ENCODE peak calls at places on chromosomes 4 and X, in four cellular contexts. C is K562, K is GM12878, M is HepG2. Z is an unnamed sample.

GRCh38 chr4:55087016-55087929 is 38.1 kb downstream of the KDR start:
- DNase-seq in C (no peak), K (no peak), M (no peak), Z (no peak)

GRCh38 chr4:184911310-184911709 is 85.5 kb upstream of the ACSL1 start:
- DNase-seq in C (no peak), K (no peak), M (no peak), Z (peak; percentile 11)

GRCh38 chr4:188198980-188199792 is 59.9 kb downstream of the TRIML1 start:
- DNase-seq in C (no peak), K (no peak), M (no peak), Z (no peak)

GRCh38 chrX:66863721-66864120 is 224.8 kb upstream of the EDA2R start:
- DNase-seq in C (no peak), K (no peak), M (no peak), Z (no peak)

GRCh38 chrX:100381613-100382012 is 28.5 kb downstream of the PCDH19 start:
- DNase-seq in C (no peak), K (no peak), M (no peak), Z (no peak)

GRCh38 chr4:20318011-20318898 is 66.5 kb downstream of the SLIT2 start:
- DNase-seq in C (no peak), K (no peak), M (no peak), Z (no peak)

GRCh38 chr4:100511906-100512305 is 5.9 kb downstream of the EMCN start:
- DNase-seq in C (no peak), K (no peak), M (no peak), Z (peak; percentile 41)

GRCh38 chr4:3530663-3531254 is 1.5 kb downstream of the LRPAP1 start:
- DNase-seq in C (no peak), K (no peak), M (no peak), Z (no peak)

GRCh38 chr4:23782778-23783455 is 106.9 kb downstream of the PPARGC1A start:
- DNase-seq in C (no peak), K (no peak), M (no peak), Z (no peak)

GRCh38 chr4:35461931-35462659 is 782.2 kb downstream of the ARAP2 start:
- DNase-seq in C (no peak), K (no peak), M (no peak), Z (no peak)

GRCh38 chr4:79623125-79623905 is 215.3 kb upstream of the GK2 start:
- DNase-seq in C (no peak), K (no peak), M (no peak), Z (no peak)

GRCh38 chrX:150841466-150842197 is 56.8 kb downstream of the CD99L2 start:
- DNase-seq in C (no peak), K (no peak), M (no peak), Z (no peak)

GRCh38 chr4:155249036-155249566 is 40.7 kb downstream of the NPY2R start:
- DNase-seq in C (no peak), K (no peak), M (no peak), Z (no peak)

GRCh38 chr4:83334425-83335241 is at the start of gene HPSE:
- DNase-seq in C (peak; percentile 48), K (no peak), M (peak; percentile 3), Z (peak; percentile 56)

GRCh38 chr4:54155936-54156335 is 56.0 kb downstream of the GSX2 start:
- DNase-seq in C (no peak), K (no peak), M (no peak), Z (no peak)

GRCh38 chr4:35447474-35447873 is 796.8 kb downstream of the ARAP2 start:
- DNase-seq in C (no peak), K (no peak), M (no peak), Z (no peak)

GRCh38 chr4:22483551-22483981 is 32.3 kb downstream of the ADGRA3 start:
- DNase-seq in C (no peak), K (peak; percentile 38), M (no peak), Z (no peak)

GRCh38 chr4:139595989-139596679 is 40.1 kb upstream of the SETD7 start:
- DNase-seq in C (no peak), K (no peak), M (no peak), Z (no peak)

GRCh38 chr4:10077101-10077491 is 39.5 kb downstream of the WDR1 start:
- DNase-seq in C (no peak), K (no peak), M (no peak), Z (no peak)

GRCh38 chr4:173536808-173537429 is 6.9 kb upstream of the HAND2 start:
- DNase-seq in C (peak; percentile 22), K (no peak), M (peak; percentile 7), Z (no peak)

GRCh38 chrX:7996414-7996813 is 69.2 kb upstream of the PNPLA4 start:
- DNase-seq in C (peak; percentile 43), K (no peak), M (peak; percentile 28), Z (peak; percentile 18)

GRCh38 chrX:49309401-49309981 is 6.0 kb downstream of the GAGE10 start:
- DNase-seq in C (no peak), K (no peak), M (no peak), Z (peak; percentile 10)

GRCh38 chr4:98657531-98658286 is 702 bp downstream of the TSPAN5 start:
- DNase-seq in C (peak; percentile 8), K (no peak), M (no peak), Z (peak; percentile 83)

GRCh38 chr4:156790866-156791265 is 180.7 kb downstream of the PDGFC start:
- DNase-seq in C (no peak), K (no peak), M (peak; percentile 53), Z (peak; percentile 24)

GRCh38 chr4:6913350-6913749 is 3.7 kb downstream of the TBC1D14 start:
- DNase-seq in C (no peak), K (no peak), M (no peak), Z (no peak)

GRCh38 chr4:6914448-6914847 is 4.8 kb downstream of the TBC1D14 start:
- DNase-seq in C (peak; percentile 53), K (no peak), M (no peak), Z (no peak)

GRCh38 chr4:6910340-6910959 is 824 bp downstream of the TBC1D14 start:
- DNase-seq in C (peak; percentile 70), K (no peak), M (no peak), Z (no peak)

GRCh38 chr4:6910960-6911874 is 1.6 kb downstream of the TBC1D14 start:
- DNase-seq in C (peak; percentile 54), K (no peak), M (no peak), Z (no peak)

DNA sequence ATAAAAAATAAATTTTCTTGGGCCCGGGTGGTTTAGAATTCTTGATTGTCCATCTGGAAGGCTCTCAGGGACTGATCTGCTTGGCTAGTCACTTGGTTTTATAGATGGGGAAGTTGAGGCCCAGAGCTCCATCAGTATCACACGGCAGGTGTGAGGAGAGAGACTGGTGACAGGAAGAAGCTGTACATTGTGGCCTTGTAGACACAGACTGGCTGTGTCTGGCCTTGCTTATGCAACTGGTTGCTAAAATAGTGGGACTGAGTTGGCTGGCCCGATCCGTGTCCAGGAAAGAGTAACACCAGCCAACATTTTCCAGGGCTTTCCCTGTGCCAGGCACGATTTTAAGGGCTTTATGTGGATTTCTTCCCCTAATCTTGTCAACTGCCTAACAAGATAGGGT is 2.8 kb downstream of the TBC1D14 start:
- DNase-seq in C (no peak), K (no peak), M (no peak), Z (no peak)
- H4K20me1 ChIP-seq in C (no peaks in the 10 kb centered on the region), K (no peaks in the 10 kb centered on the region), M (peaks cover 43% of the 10 kb centered on the region), Z (no peaks in the 10 kb centered on the region)

DNA sequence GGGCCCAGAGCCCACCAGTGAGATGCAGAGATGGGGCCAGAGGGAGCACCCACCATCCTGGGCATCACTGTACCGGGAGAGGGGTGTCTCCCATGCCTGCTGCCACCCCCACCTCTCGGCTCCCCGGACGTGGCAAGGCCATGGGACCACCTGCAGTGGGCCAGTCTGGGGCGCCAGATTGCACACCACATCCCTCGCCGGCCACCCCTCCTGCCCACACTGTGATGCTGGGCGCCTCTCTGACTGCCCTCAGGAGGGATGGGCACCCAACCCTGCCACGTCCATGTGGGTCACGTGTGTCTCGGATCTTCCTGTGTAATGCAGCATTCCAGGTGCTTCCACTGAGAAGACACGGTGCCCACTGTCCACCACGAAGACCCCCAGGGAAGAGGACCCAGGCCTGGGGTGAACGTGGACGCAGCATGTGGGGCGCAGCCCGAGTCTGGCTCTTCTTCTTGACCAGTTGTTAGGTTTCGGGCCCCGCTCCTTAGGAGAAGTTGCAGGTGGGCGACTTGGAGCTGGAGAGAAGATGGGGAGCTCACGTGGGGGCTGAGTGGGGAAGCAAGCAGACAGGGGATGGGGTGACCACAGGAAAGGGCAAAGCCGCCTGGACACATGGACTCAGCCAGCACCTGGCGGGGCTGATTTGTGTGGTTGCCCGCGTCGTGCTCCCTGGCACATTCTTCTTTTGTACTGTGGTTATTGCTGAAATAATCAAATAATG is 47.7 kb downstream of the ZFYVE28 start:
- DNase-seq in C (no peak), K (no peak), M (no peak), Z (no peak)
- TF ChIP-seq MYC in C (no peak), K (no peak), M (no peak), Z (no peak)

GRCh38 chr4:769511-769910 is 56.4 kb downstream of the CPLX1 start:
- DNase-seq in C (no peak), K (no peak), M (no peak), Z (no peak)
- H4K20me1 ChIP-seq in C (peaks cover 4% of the 10 kb centered on the region), K (no peaks in the 10 kb centered on the region), M (peaks cover 37% of the 10 kb centered on the region), Z (no peaks in the 10 kb centered on the region)

GRCh38 chrX:63275127-63275526 is 76.0 kb downstream of the SPIN4 start:
- DNase-seq in C (peak; percentile 38), K (peak; percentile 7), M (peak; percentile 4), Z (peak; percentile 27)
- TF ChIP-seq MYC in C (no peak), K (no peak), M (no peak), Z (no peak)

DNA sequence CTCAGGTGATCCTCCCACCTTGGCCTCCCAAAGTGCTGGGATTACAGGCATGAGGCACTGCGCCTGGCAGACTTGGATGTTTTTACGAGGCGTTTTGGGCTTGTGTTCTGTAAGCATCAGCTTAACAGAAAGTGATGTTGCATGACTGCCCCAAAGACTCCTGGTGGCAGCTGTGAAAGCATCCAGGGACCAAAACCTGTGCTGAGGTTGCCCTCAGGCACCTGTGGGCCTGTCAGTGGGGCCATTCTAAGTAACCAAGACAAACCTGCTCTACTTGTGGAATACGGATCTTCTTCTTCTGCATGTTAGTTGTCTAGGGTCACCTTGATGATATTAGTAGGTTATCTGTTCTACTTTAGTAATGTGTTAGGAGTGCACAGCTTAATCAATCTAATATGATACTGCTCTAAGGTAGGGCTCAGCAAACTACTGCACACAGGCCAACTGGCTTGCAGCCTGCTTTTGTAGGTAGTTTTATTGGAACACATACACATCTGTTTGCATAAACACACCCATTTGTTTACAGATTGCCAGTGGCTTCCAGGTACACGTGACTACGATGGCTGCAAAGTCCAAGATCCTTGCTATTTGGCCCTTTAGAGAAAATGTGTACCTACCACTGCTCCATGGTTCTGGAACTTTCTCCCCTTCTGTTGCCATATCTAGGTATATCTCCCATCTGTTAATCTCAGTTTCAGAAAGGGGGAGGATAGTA is 136.7 kb downstream of the GPR143 start:
- DNase-seq in C (no peak), K (no peak), M (no peak), Z (no peak)
- H4K20me1 ChIP-seq in C (no peaks in the 10 kb centered on the region), K (no peaks in the 10 kb centered on the region), M (peaks cover 12% of the 10 kb centered on the region), Z (no peaks in the 10 kb centered on the region)

GRCh38 chrX:112645774-112646173 is 34.0 kb downstream of the LHFPL1 start:
- DNase-seq in C (no peak), K (no peak), M (no peak), Z (no peak)
- TF ChIP-seq MYC in C (no peak), K (no peak), M (no peak), Z (no peak)